ENCODE peak calls at places on chromosome 7, in six cellular contexts. H, S, X, E, J and I are unnamed samples.

GRCh38 chr7:132760873-132761272 is 184.6 kb upstream of the PLXNA4 start:
- DNase-seq in H (no peak), S (no peak), X (no peak), E (no peak), J (no peak), I (no peak)

GRCh38 chr7:149872419-149873073 is 1.2 kb upstream of the ATP6V0E2 start:
- DNase-seq in H (no peak), S (peak), X (peak), E (peak), J (peak), I (no peak)

GRCh38 chr7:35605760-35606159 is 89.2 kb downstream of the HERPUD2 start:
- DNase-seq in H (no peak), S (peak), X (peak), E (no peak), J (no peak), I (no peak)

GRCh38 chr7:126574838-126575250 is 677.9 kb downstream of the GRM8 start:
- DNase-seq in H (no peak), S (peak), X (peak), E (no peak), J (no peak), I (no peak)

GRCh38 chr7:43217055-43217454 is 104.6 kb downstream of the HECW1 start:
- DNase-seq in H (no peak), S (no peak), X (no peak), E (no peak), J (no peak), I (no peak)

GRCh38 chr7:154965014-154965413 is 37.9 kb downstream of the PAXIP1 start:
- DNase-seq in H (no peak), S (peak), X (no peak), E (no peak), J (no peak), I (no peak)

GRCh38 chr7:128841961-128842673 is 11.9 kb downstream of the FLNC start:
- DNase-seq in H (peak), S (no peak), X (no peak), E (no peak), J (peak), I (no peak)

GRCh38 chr7:39589323-39590111 is 23.3 kb downstream of the YAE1 start:
- DNase-seq in H (peak), S (peak), X (peak), E (no peak), J (no peak), I (no peak)

GRCh38 chr7:28316489-28316888 is 95.8 kb upstream of the CREB5 start:
- DNase-seq in H (no peak), S (peak), X (peak), E (no peak), J (no peak), I (no peak)

GRCh38 chr7:90596745-90597526 is 815 bp downstream of the CDK14 start:
- DNase-seq in H (no peak), S (peak), X (peak), E (no peak), J (peak), I (peak)

GRCh38 chr7:131745645-131746248 is 189.3 kb upstream of the PODXL start:
- DNase-seq in H (no peak), S (peak), X (peak), E (no peak), J (no peak), I (no peak)

GRCh38 chr7:156739596-156739995 is 99.0 kb downstream of the RNF32 start:
- DNase-seq in H (no peak), S (no peak), X (no peak), E (no peak), J (no peak), I (no peak)

GRCh38 chr7:99128076-99128950 is 15.6 kb downstream of the SMURF1 start:
- DNase-seq in H (no peak), S (no peak), X (no peak), E (no peak), J (peak), I (no peak)

GRCh38 chr7:157825325-157825724 is 488.5 kb downstream of the DNAJB6 start:
- DNase-seq in H (no peak), S (no peak), X (peak), E (no peak), J (no peak), I (no peak)

GRCh38 chr7:85630904-85631582 is 444.2 kb upstream of the SEMA3D start:
- DNase-seq in H (no peak), S (peak), X (no peak), E (no peak), J (peak), I (no peak)

GRCh38 chr7:44789990-44790389 is 6.5 kb upstream of the PPIA start:
- DNase-seq in H (no peak), S (no peak), X (no peak), E (no peak), J (no peak), I (no peak)

GRCh38 chr7:45978731-45979211 is 57.7 kb upstream of the IGFBP3 start:
- DNase-seq in H (no peak), S (no peak), X (peak), E (no peak), J (no peak), I (peak)

GRCh38 chr7:6198687-6199595 is 73.5 kb downstream of the CYTH3 start:
- DNase-seq in H (no peak), S (no peak), X (no peak), E (no peak), J (no peak), I (no peak)

GRCh38 chr7:157211710-157212109 is 73.0 kb downstream of the UBE3C start:
- DNase-seq in H (no peak), S (peak), X (no peak), E (peak), J (peak), I (no peak)

GRCh38 chr7:40223451-40224112 is 88.8 kb downstream of the SUGCT start:
- DNase-seq in H (no peak), S (peak), X (no peak), E (no peak), J (no peak), I (no peak)

GRCh38 chr7:105707381-105707780 is 126.1 kb upstream of the EFCAB10 start:
- DNase-seq in H (no peak), S (no peak), X (no peak), E (no peak), J (no peak), I (no peak)

GRCh38 chr7:22332481-22332880 is 24.5 kb downstream of the RAPGEF5 start:
- DNase-seq in H (no peak), S (no peak), X (no peak), E (no peak), J (no peak), I (no peak)

GRCh38 chr7:90119178-90119971 is 34.9 kb upstream of the STEAP1 start:
- DNase-seq in H (peak), S (peak), X (peak), E (peak), J (peak), I (no peak)

GRCh38 chr7:105896407-105896842 is 20.0 kb upstream of the ATXN7L1 start:
- DNase-seq in H (no peak), S (no peak), X (peak), E (peak), J (peak), I (peak)

GRCh38 chr7:107396990-107397389 is 72.9 kb upstream of the GPR22 start:
- DNase-seq in H (no peak), S (no peak), X (no peak), E (no peak), J (no peak), I (no peak)

GRCh38 chr7:86058649-86059048 is 585.1 kb upstream of the GRM3 start:
- DNase-seq in H (no peak), S (no peak), X (no peak), E (no peak), J (no peak), I (no peak)

GRCh38 chr7:155676052-155676451 is 31.6 kb downstream of the RBM33 start:
- DNase-seq in H (no peak), S (no peak), X (no peak), E (no peak), J (no peak), I (no peak)

GRCh38 chr7:24395512-24395911 is 111.5 kb downstream of the NPY start:
- DNase-seq in H (no peak), S (no peak), X (no peak), E (peak), J (no peak), I (no peak)

GRCh38 chr7:33596694-33597093 is 308.6 kb upstream of the BMPER start:
- DNase-seq in H (no peak), S (no peak), X (no peak), E (no peak), J (no peak), I (no peak)

GRCh38 chr7:75647709-75648438 is 90.9 kb downstream of the HIP1 start:
- DNase-seq in H (no peak), S (no peak), X (no peak), E (no peak), J (no peak), I (no peak)

GRCh38 chr7:41826641-41827040 is 123.8 kb upstream of the INHBA start:
- DNase-seq in H (no peak), S (no peak), X (peak), E (no peak), J (no peak), I (no peak)

GRCh38 chr7:66140924-66141323 is 26.3 kb downstream of the CRCP start:
- DNase-seq in H (no peak), S (peak), X (peak), E (no peak), J (peak), I (no peak)